ENCODE peak calls at places on chromosomes 7 and 10, in five cellular contexts. One of them, this sample, is unnamed.

GRCh38 chr7:158698657-158699195 is 5.9 kb downstream of the NCAPG2 start:
- DNase-seq in mesendoderm: no peak
- DNase-seq in H9: no peak
- DNase-seq in neuronal stem cell: no peak
- DNase-seq in IMR-90: no peak
- DNase-seq in this sample: no peak

GRCh38 chr10:125955766-125956165 is 59.4 kb downstream of the FANK1 start:
- DNase-seq in H9: no peak
- DNase-seq in mesendoderm: no peak
- DNase-seq in neuronal stem cell: no peak
- DNase-seq in IMR-90: no peak
- DNase-seq in this sample: no peak

GRCh38 chr7:89133357-89133756 is 337.8 kb upstream of the TEX47 start:
- DNase-seq in H9: no peak
- DNase-seq in mesendoderm: no peak
- DNase-seq in IMR-90: no peak
- DNase-seq in neuronal stem cell: no peak
- DNase-seq in this sample: no peak

GRCh38 chr7:75900617-75901315 is 14.2 kb upstream of the POR start:
- DNase-seq in neuronal stem cell: no peak
- DNase-seq in mesendoderm: no peak
- DNase-seq in H9: no peak
- DNase-seq in IMR-90: no peak
- DNase-seq in this sample: no peak

GRCh38 chr10:5547684-5547933 is 22.8 kb downstream of the CALML3 start:
- DNase-seq in mesendoderm: no peak
- DNase-seq in IMR-90: no peak
- DNase-seq in neuronal stem cell: no peak
- DNase-seq in H9: no peak
- DNase-seq in this sample: no peak

GRCh38 chr10:98621630-98622029 is 174.9 kb upstream of the HPS1 start:
- DNase-seq in neuronal stem cell: no peak
- DNase-seq in IMR-90: no peak
- DNase-seq in H9: peak
- DNase-seq in mesendoderm: peak
- DNase-seq in this sample: no peak

GRCh38 chr10:45008524-45009161 is 7.9 kb downstream of the ZNF22 start:
- DNase-seq in neuronal stem cell: peak
- DNase-seq in mesendoderm: peak
- DNase-seq in IMR-90: peak
- DNase-seq in H9: no peak
- DNase-seq in this sample: no peak

GRCh38 chr10:120948889-120949382 is 97.8 kb downstream of the WDR11 start:
- DNase-seq in IMR-90: peak
- DNase-seq in mesendoderm: peak
- DNase-seq in neuronal stem cell: peak
- DNase-seq in H9: peak
- DNase-seq in this sample: peak

GRCh38 chr7:88224596-88225275 is 4.9 kb upstream of the SRI start:
- DNase-seq in H9: no peak
- DNase-seq in neuronal stem cell: no peak
- DNase-seq in IMR-90: peak
- DNase-seq in mesendoderm: no peak
- DNase-seq in this sample: no peak

GRCh38 chr10:97673736-97674525 is 13.1 kb downstream of the AVPI1 start:
- DNase-seq in H9: no peak
- DNase-seq in IMR-90: peak
- DNase-seq in neuronal stem cell: no peak
- DNase-seq in mesendoderm: no peak
- DNase-seq in this sample: no peak

GRCh38 chr10:126686271-126686670 is 15.8 kb upstream of the C10orf90 start:
- DNase-seq in H9: no peak
- DNase-seq in IMR-90: no peak
- DNase-seq in mesendoderm: no peak
- DNase-seq in neuronal stem cell: no peak
- DNase-seq in this sample: no peak

GRCh38 chr7:25389489-25390106 is 161.3 kb upstream of the NPVF start:
- DNase-seq in mesendoderm: peak
- DNase-seq in H9: no peak
- DNase-seq in IMR-90: peak
- DNase-seq in neuronal stem cell: peak
- DNase-seq in this sample: no peak

GRCh38 chr7:155257482-155258232 is 40.0 kb upstream of the INSIG1 start:
- DNase-seq in mesendoderm: no peak
- DNase-seq in IMR-90: no peak
- DNase-seq in neuronal stem cell: no peak
- DNase-seq in H9: no peak
- DNase-seq in this sample: no peak

GRCh38 chr10:127013696-127014095 is 108.5 kb downstream of the DOCK1 start:
- DNase-seq in H9: no peak
- DNase-seq in mesendoderm: peak
- DNase-seq in neuronal stem cell: no peak
- DNase-seq in IMR-90: no peak
- DNase-seq in this sample: no peak

GRCh38 chr7:71308105-71308504 is 176.2 kb downstream of the GALNT17 start:
- DNase-seq in mesendoderm: peak
- DNase-seq in IMR-90: no peak
- DNase-seq in neuronal stem cell: peak
- DNase-seq in H9: no peak
- DNase-seq in this sample: no peak

GRCh38 chr7:959271-959670 is 4.8 kb upstream of the ADAP1 start:
- DNase-seq in mesendoderm: no peak
- DNase-seq in H9: peak
- DNase-seq in neuronal stem cell: no peak
- DNase-seq in IMR-90: no peak
- DNase-seq in this sample: no peak

GRCh38 chr10:48731141-48731540 is 46.5 kb downstream of the WDFY4 start:
- DNase-seq in IMR-90: no peak
- DNase-seq in mesendoderm: no peak
- DNase-seq in neuronal stem cell: no peak
- DNase-seq in H9: no peak
- DNase-seq in this sample: no peak

GRCh38 chr10:79435271-79436065 is 10.0 kb downstream of the ZCCHC24 start:
- DNase-seq in neuronal stem cell: no peak
- DNase-seq in IMR-90: peak
- DNase-seq in mesendoderm: peak
- DNase-seq in H9: no peak
- DNase-seq in this sample: no peak

GRCh38 chr7:87119581-87119980 is 32.7 kb upstream of the DMTF1 start:
- DNase-seq in H9: no peak
- DNase-seq in mesendoderm: no peak
- DNase-seq in IMR-90: no peak
- DNase-seq in neuronal stem cell: no peak
- DNase-seq in this sample: no peak

GRCh38 chr10:51629969-51630617 is 69.3 kb downstream of the CSTF2T start:
- DNase-seq in H9: no peak
- DNase-seq in mesendoderm: no peak
- DNase-seq in IMR-90: peak
- DNase-seq in neuronal stem cell: no peak
- DNase-seq in this sample: no peak

GRCh38 chr10:69655868-69656555 is 26.0 kb downstream of the FAM241B start:
- DNase-seq in neuronal stem cell: no peak
- DNase-seq in H9: peak
- DNase-seq in mesendoderm: peak
- DNase-seq in IMR-90: no peak
- DNase-seq in this sample: no peak

GRCh38 chr7:39811161-39811614 is 138.9 kb upstream of the CDK13 start:
- DNase-seq in neuronal stem cell: no peak
- DNase-seq in IMR-90: peak
- DNase-seq in H9: no peak
- DNase-seq in mesendoderm: no peak
- DNase-seq in this sample: no peak

GRCh38 chr10:132492323-132493035 is 45.1 kb upstream of the INPP5A start:
- DNase-seq in mesendoderm: no peak
- DNase-seq in neuronal stem cell: no peak
- DNase-seq in H9: peak
- DNase-seq in IMR-90: no peak
- DNase-seq in this sample: no peak

GRCh38 chr7:157576415-157576814 is 239.6 kb downstream of the DNAJB6 start:
- DNase-seq in H9: no peak
- DNase-seq in IMR-90: no peak
- DNase-seq in neuronal stem cell: no peak
- DNase-seq in mesendoderm: no peak
- DNase-seq in this sample: no peak

GRCh38 chr10:16116404-16117304 is 256.3 kb upstream of the MINDY3 start:
- DNase-seq in IMR-90: no peak
- DNase-seq in mesendoderm: peak
- DNase-seq in H9: no peak
- DNase-seq in neuronal stem cell: no peak
- DNase-seq in this sample: peak

DNA sequence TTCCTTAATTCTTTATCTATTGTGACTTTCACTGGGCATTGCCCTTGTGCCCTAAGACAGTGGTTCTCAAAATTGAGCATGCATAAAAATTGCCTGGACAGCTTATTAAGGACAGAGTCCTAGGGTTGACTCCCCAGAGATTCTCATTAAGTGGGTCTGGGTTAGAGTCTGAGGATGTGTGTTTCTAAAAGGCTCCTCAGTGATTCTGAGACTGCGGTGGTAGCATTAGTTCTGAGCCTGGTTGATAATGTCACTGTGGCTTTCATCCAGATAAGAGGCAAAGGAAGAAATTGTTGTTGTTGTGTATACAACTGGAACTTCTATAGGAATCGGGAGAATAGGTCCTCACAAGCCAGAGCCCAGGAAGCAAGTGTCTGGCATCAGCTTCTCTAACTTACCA is 1.3 kb downstream of the IFIT2 start:
- DNase-seq in IMR-90: no peak
- DNase-seq in neuronal stem cell: no peak
- DNase-seq in mesendoderm: no peak
- DNase-seq in H9: no peak
- DNase-seq in this sample: no peak
- H3K18ac ChIP-seq in IMR-90: peak
- H3K18ac ChIP-seq in neuronal stem cell: no peak
- H3K18ac ChIP-seq in mesendoderm: no peak
- H3K18ac ChIP-seq in H9: no peak
- H3K18ac ChIP-seq in this sample: no peak

GRCh38 chr10:21340341-21340740 is 185.1 kb downstream of the SKIDA1 start:
- DNase-seq in neuronal stem cell: no peak
- DNase-seq in mesendoderm: no peak
- DNase-seq in H9: no peak
- DNase-seq in IMR-90: no peak
- DNase-seq in this sample: no peak

GRCh38 chr10:21334891-21335696 is 190.4 kb downstream of the SKIDA1 start:
- DNase-seq in IMR-90: peak
- DNase-seq in mesendoderm: peak
- DNase-seq in H9: no peak
- DNase-seq in neuronal stem cell: no peak
- DNase-seq in this sample: no peak

GRCh38 chr10:21337171-21337792 is 188.2 kb downstream of the SKIDA1 start:
- DNase-seq in neuronal stem cell: no peak
- DNase-seq in H9: no peak
- DNase-seq in mesendoderm: peak
- DNase-seq in IMR-90: no peak
- DNase-seq in this sample: no peak

GRCh38 chr10:21330628-21331020 is 194.9 kb downstream of the SKIDA1 start:
- DNase-seq in IMR-90: no peak
- DNase-seq in mesendoderm: no peak
- DNase-seq in neuronal stem cell: no peak
- DNase-seq in H9: no peak
- DNase-seq in this sample: no peak

DNA sequence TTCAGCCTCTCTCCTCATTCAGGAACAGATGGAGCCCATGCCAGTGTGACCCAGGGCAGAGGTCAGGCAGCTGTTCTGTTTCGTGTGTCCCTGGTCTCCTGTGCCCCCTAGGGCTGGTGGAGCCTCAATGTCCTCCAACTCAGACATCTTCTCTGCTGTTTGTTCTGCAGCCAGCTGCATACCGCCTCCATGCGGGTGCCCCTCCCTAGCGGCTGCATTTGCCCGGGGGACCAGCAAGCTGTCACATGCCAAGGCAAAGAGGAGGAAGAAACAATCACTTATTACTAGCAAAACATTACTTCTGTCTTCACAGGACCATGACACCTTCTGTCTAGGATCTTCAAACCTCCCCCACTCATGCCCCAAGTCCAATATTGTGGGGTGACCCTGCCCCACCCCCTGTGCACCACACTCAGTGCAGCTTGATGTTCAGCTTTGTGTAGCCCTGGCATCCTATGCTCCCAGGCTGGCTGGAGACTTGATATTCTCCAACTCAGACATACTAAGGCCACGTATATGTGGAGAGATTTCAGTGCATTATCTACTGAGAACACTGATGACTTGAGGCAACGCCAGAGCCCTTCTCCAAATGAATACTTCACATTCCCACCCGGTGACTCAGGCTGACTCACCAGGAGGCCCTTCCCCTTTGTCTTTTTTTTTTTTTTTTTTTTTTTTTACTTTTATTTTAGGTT is 188.9 kb downstream of the SKIDA1 start:
- DNase-seq in IMR-90: peak
- DNase-seq in neuronal stem cell: peak
- DNase-seq in mesendoderm: peak
- DNase-seq in H9: peak
- DNase-seq in this sample: peak
- H3K18ac ChIP-seq in IMR-90: peak
- H3K18ac ChIP-seq in neuronal stem cell: peak
- H3K18ac ChIP-seq in mesendoderm: peak
- H3K18ac ChIP-seq in H9: peak
- H3K18ac ChIP-seq in this sample: peak

GRCh38 chr10:71342850-71343773 is 24.1 kb downstream of the SLC29A3 start:
- DNase-seq in H9: no peak
- DNase-seq in mesendoderm: no peak
- DNase-seq in neuronal stem cell: no peak
- DNase-seq in IMR-90: peak
- DNase-seq in this sample: no peak

GRCh38 chr10:71337219-71337625 is 18.2 kb downstream of the SLC29A3 start:
- DNase-seq in IMR-90: no peak
- DNase-seq in mesendoderm: no peak
- DNase-seq in neuronal stem cell: no peak
- DNase-seq in H9: no peak
- DNase-seq in this sample: no peak

GRCh38 chr10:71336632-71337031 is 17.6 kb downstream of the SLC29A3 start:
- DNase-seq in neuronal stem cell: no peak
- DNase-seq in IMR-90: no peak
- DNase-seq in mesendoderm: no peak
- DNase-seq in H9: no peak
- DNase-seq in this sample: no peak

GRCh38 chr10:71338728-71339495 is 19.9 kb downstream of the SLC29A3 start:
- DNase-seq in neuronal stem cell: no peak
- DNase-seq in mesendoderm: peak
- DNase-seq in IMR-90: no peak
- DNase-seq in H9: no peak
- DNase-seq in this sample: no peak

GRCh38 chr10:71339796-71340589 is 20.9 kb downstream of the SLC29A3 start:
- DNase-seq in H9: no peak
- DNase-seq in neuronal stem cell: no peak
- DNase-seq in IMR-90: no peak
- DNase-seq in mesendoderm: peak
- DNase-seq in this sample: no peak
- H3K18ac ChIP-seq in H9: no peak
- H3K18ac ChIP-seq in neuronal stem cell: peak
- H3K18ac ChIP-seq in IMR-90: no peak
- H3K18ac ChIP-seq in mesendoderm: no peak
- H3K18ac ChIP-seq in this sample: no peak

GRCh38 chr10:104268691-104269645 is at the start of gene GSTO2:
- DNase-seq in H9: peak
- DNase-seq in mesendoderm: peak
- DNase-seq in IMR-90: peak
- DNase-seq in neuronal stem cell: peak
- DNase-seq in this sample: peak
- H3K18ac ChIP-seq in H9: peak
- H3K18ac ChIP-seq in mesendoderm: peak
- H3K18ac ChIP-seq in IMR-90: no peak
- H3K18ac ChIP-seq in neuronal stem cell: peak
- H3K18ac ChIP-seq in this sample: peak

This sample was measured in H1.